ENCODE peak calls at places on chromosome 18, in eight cellular contexts. I is foreskin keratinocyte; L is activated CD8-positive, alpha-beta T cell treated with anti-CD3 and anti-CD28 coated beads for 36 hours; H is OCI-LY7; U is CD8-positive, alpha-beta T cell; Y is HL-60; P is neural progenitor cell; J is fibroblast of lung. B is an unnamed sample.

GRCh38 chr18:55858661-55859111 is 270.7 kb upstream of the TCF4 start:
- DNase-seq in I (no peak), U (no peak), H (no peak), J (peak), P (no peak), L (no peak), Y (no peak), B (no peak)

GRCh38 chr18:80200171-80200931 is 47.0 kb downstream of the PARD6G start:
- DNase-seq in L (no peak), P (peak), I (no peak), J (no peak), Y (peak), H (no peak), U (no peak), B (no peak)

GRCh38 chr18:31268985-31269406 is 49.0 kb upstream of the DSG1 start:
- DNase-seq in P (no peak), Y (no peak), U (no peak), L (no peak), I (no peak), H (no peak), J (peak), B (no peak)

GRCh38 chr18:78292602-78293001 is 687.0 kb upstream of the SALL3 start:
- DNase-seq in Y (no peak), P (no peak), H (no peak), U (no peak), L (no peak), J (no peak), I (no peak), B (no peak)

GRCh38 chr18:10519999-10520935 is 5.6 kb upstream of the NAPG start:
- DNase-seq in J (peak), P (peak), L (peak), U (peak), H (peak), Y (peak), I (peak), B (peak)

GRCh38 chr18:24022141-24022540 is 7.6 kb downstream of the TTC39C start:
- DNase-seq in P (no peak), L (no peak), U (no peak), H (no peak), Y (no peak), J (peak), I (no peak), B (no peak)

GRCh38 chr18:524496-524895 is 24.0 kb upstream of the COLEC12 start:
- DNase-seq in H (no peak), U (no peak), J (peak), Y (no peak), I (no peak), L (no peak), P (no peak), B (no peak)

GRCh38 chr18:22136395-22136794 is 33.0 kb upstream of the GATA6 start:
- DNase-seq in J (peak), H (no peak), I (no peak), L (no peak), Y (no peak), P (no peak), U (no peak), B (no peak)

GRCh38 chr18:46573156-46573555 is 83.9 kb downstream of the LOXHD1 start:
- DNase-seq in I (no peak), Y (no peak), U (no peak), J (no peak), P (no peak), L (no peak), H (no peak), B (no peak)

GRCh38 chr18:47677952-47678351 is 252.5 kb downstream of the SMAD2 start:
- DNase-seq in I (no peak), H (peak), U (no peak), J (no peak), L (no peak), Y (no peak), P (no peak), B (no peak)

GRCh38 chr18:34995746-34996145 is 45.5 kb upstream of the MAPRE2 start:
- DNase-seq in I (no peak), H (no peak), U (no peak), J (no peak), L (no peak), Y (no peak), P (no peak), B (no peak)

GRCh38 chr18:23317975-23318675 is 135.0 kb upstream of the RIOK3 start:
- DNase-seq in P (no peak), J (peak), H (no peak), U (no peak), Y (no peak), L (peak), I (no peak), B (no peak)

GRCh38 chr18:27847412-27847811 is 329.5 kb downstream of the CDH2 start:
- DNase-seq in H (no peak), U (no peak), L (no peak), P (no peak), Y (no peak), J (no peak), I (no peak), B (no peak)

GRCh38 chr18:31197676-31198075 is 35.0 kb upstream of the DSC1 start:
- DNase-seq in Y (no peak), P (no peak), L (no peak), U (no peak), H (no peak), I (peak), J (peak), B (no peak)

GRCh38 chr18:35026407-35027061 is 14.7 kb upstream of the MAPRE2 start:
- DNase-seq in L (no peak), P (peak), H (peak), Y (no peak), J (no peak), I (no peak), U (no peak), B (no peak)

GRCh38 chr18:47175283-47175894 is 775 bp downstream of the IER3IP1 start:
- DNase-seq in H (no peak), P (peak), L (peak), Y (peak), J (no peak), U (no peak), I (no peak), B (no peak)

GRCh38 chr18:55351980-55352714 is 235.8 kb downstream of the TCF4 start:
- DNase-seq in J (peak), U (no peak), I (no peak), P (peak), L (no peak), H (no peak), Y (no peak), B (no peak)

GRCh38 chr18:78130232-78131195 is 849.1 kb upstream of the SALL3 start:
- DNase-seq in J (no peak), U (no peak), Y (no peak), H (no peak), P (no peak), L (no peak), I (no peak), B (no peak)

DNA sequence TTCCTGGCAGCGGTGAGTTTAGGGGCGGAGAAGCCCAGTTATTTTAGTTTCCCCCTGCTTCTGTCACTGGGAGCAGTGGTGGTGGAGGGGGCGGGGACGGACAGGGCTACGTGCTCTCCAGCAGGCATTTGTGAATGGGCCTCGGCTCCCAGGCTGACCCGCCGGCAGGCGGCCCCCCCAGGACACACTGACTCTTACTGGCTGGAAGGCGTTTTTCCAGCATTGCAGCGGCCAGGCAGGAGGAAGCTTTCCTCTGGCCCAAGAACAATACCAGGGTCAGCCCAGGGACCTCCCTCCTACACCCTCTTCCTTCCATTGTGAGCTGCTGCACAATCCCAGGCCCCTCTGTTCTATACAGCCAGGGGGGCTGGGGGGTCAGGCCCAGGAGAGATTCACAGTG is 142.0 kb downstream of the CTIF start:
- DNase-seq in Y (no peak), P (peak), I (no peak), J (no peak), H (no peak), U (no peak), L (no peak), B (no peak)
- TF ChIP-seq CTCF in Y (no peak), P (no peak), I (no peak), J (no peak), H (no peak), U (no peak), L (no peak), B (no peak)

GRCh38 chr18:74081966-74082365 is 65.7 kb downstream of the FBXO15 start:
- DNase-seq in P (no peak), H (no peak), I (no peak), L (peak), U (no peak), Y (no peak), J (no peak), B (no peak)

GRCh38 chr18:74084184-74084583 is 63.5 kb downstream of the FBXO15 start:
- DNase-seq in P (no peak), H (no peak), I (no peak), L (no peak), J (no peak), U (no peak), Y (no peak), B (no peak)

GRCh38 chr18:74083071-74083954 is 64.3 kb downstream of the FBXO15 start:
- DNase-seq in P (no peak), Y (no peak), I (no peak), H (no peak), L (peak), U (peak), J (no peak), B (no peak)

GRCh38 chr18:74078257-74078656 is 69.4 kb downstream of the FBXO15 start:
- DNase-seq in U (no peak), P (no peak), J (no peak), L (no peak), Y (no peak), I (no peak), H (no peak), B (no peak)

GRCh38 chr18:74082476-74083070 is 65.1 kb downstream of the FBXO15 start:
- DNase-seq in H (peak), J (peak), P (peak), I (peak), U (peak), Y (peak), L (peak), B (peak)
- TF ChIP-seq CTCF in H (peak), J (no peak), P (peak), I (peak), U (no peak), Y (peak), L (peak), B (peak)

GRCh38 chr18:11983592-11983991 is 2.3 kb downstream of the IMPA2 start:
- DNase-seq in I (no peak), Y (no peak), L (no peak), H (no peak), U (no peak), J (no peak), P (peak), B (no peak)
- TF ChIP-seq CTCF in I (no peak), Y (no peak), L (no peak), H (no peak), U (no peak), J (no peak), P (no peak), B (no peak)

GRCh38 chr18:9366126-9366714 is 31.6 kb downstream of the TWSG1 start:
- DNase-seq in Y (no peak), L (no peak), H (no peak), I (peak), U (no peak), P (peak), J (peak), B (no peak)
- TF ChIP-seq CTCF in Y (no peak), L (no peak), H (no peak), I (peak), U (no peak), P (peak), J (peak), B (no peak)

DNA sequence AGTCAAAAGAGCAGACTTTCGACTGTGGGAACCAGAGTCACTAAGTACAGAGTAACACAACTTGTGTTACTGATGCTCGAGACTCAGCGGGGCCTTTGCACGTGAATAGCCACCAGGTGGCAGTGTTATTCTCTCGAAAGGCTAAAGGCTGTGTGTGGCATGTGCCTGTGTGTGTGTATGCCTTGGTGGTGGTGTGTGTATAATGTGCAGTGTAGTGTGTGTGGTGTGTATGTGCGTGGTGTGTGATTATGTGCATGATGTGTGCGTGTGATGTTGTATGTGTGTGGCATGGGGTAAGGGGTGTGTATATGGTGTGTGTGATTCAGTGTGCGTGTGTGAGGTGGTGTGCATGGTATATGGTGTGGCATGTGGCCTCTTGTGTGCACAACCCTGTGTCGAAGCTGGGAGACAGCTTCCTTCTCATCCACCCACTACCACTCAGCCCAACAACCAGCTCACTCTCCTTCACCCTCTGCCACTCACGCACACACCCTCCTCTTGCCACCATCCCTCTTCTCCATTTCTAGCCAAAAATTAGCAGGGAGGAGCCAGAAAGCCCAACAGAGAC is 83.0 kb upstream of the ZNF532 start:
- DNase-seq in H (peak), Y (peak), J (peak), U (peak), L (peak), I (no peak), P (peak), B (peak)
- TF ChIP-seq CTCF in H (peak), Y (peak), J (peak), U (peak), L (peak), I (peak), P (peak), B (peak)

GRCh38 chr18:43877922-43878321 is 600.6 kb upstream of the SYT4 start:
- DNase-seq in Y (no peak), L (no peak), I (no peak), H (no peak), J (no peak), P (no peak), U (no peak), B (no peak)

GRCh38 chr18:43876286-43877082 is 599.2 kb upstream of the SYT4 start:
- DNase-seq in I (no peak), H (no peak), Y (no peak), J (no peak), P (no peak), L (no peak), U (no peak), B (no peak)

GRCh38 chr18:43875496-43875895 is 598.2 kb upstream of the SYT4 start:
- DNase-seq in J (no peak), H (no peak), P (no peak), U (no peak), L (no peak), Y (no peak), I (no peak), B (no peak)

GRCh38 chr18:43882358-43882757 is 605.1 kb upstream of the SYT4 start:
- DNase-seq in Y (no peak), I (no peak), H (no peak), L (no peak), P (no peak), J (no peak), U (no peak), B (no peak)

GRCh38 chr18:43879350-43879749 is 602.1 kb upstream of the SYT4 start:
- DNase-seq in U (no peak), H (no peak), I (no peak), Y (no peak), L (no peak), J (no peak), P (no peak), B (no peak)
- TF ChIP-seq CTCF in U (no peak), H (no peak), I (no peak), Y (no peak), L (no peak), J (no peak), P (no peak), B (no peak)

GRCh38 chr18:7666195-7666776 is 99.2 kb downstream of the PTPRM start:
- DNase-seq in H (no peak), U (no peak), P (peak), J (no peak), L (no peak), Y (no peak), I (no peak), B (no peak)
- TF ChIP-seq CTCF in H (no peak), U (no peak), P (peak), J (no peak), L (no peak), Y (no peak), I (peak), B (no peak)

GRCh38 chr18:73891572-73892421 is 255.8 kb downstream of the FBXO15 start:
- DNase-seq in L (peak), Y (no peak), U (no peak), H (no peak), I (no peak), J (no peak), P (peak), B (no peak)
- TF ChIP-seq CTCF in L (no peak), Y (no peak), U (no peak), H (no peak), I (peak), J (no peak), P (peak), B (no peak)

DNA sequence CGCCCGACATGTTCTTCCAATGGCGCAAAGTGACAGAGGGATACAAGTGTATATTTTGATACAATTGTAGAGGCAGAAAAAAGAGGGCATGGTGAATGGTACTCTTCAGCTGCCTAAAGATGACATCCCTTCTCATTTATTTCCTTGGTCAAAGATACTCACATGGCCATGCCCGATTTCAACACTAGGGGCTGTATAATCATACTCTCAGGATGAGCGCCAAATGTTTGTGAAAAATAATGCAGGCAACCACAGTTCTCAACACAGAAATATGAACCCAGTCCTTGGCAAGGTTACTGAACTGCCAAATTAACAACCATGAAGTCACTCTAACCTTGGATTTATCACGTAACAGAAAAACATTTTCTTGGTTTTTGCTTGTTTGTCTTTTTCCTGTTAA is 204.4 kb downstream of the CCDC102B start:
- DNase-seq in U (no peak), Y (no peak), P (peak), I (no peak), J (no peak), H (no peak), L (peak), B (no peak)
- TF ChIP-seq CTCF in U (no peak), Y (no peak), P (peak), I (no peak), J (no peak), H (peak), L (peak), B (peak)

B was measured in GM13977.